ENCODE peak calls at places on chromosomes 12 and 14, in four cellular contexts. J is K562, S is SK-N-SH, F is stomach. H is an unnamed sample.

GRCh38 chr12:131455581-131456110 is 255.2 kb upstream of the SFSWAP start:
- DNase-seq in J (no peak), S (no peak), F (peak), H (no peak)

GRCh38 chr14:91947196-91948184 is at the start of gene FBLN5:
- DNase-seq in J (peak), S (peak), F (peak), H (peak)

GRCh38 chr12:101857043-101857558 is 20.3 kb upstream of the DRAM1 start:
- DNase-seq in J (no peak), S (no peak), F (no peak), H (peak)

GRCh38 chr12:24066865-24067264 is 117.4 kb upstream of the SOX5 start:
- DNase-seq in J (no peak), S (no peak), F (no peak), H (no peak)

GRCh38 chr12:110744697-110745264 is 2.1 kb upstream of the PPP1CC start:
- DNase-seq in J (no peak), S (peak), F (peak), H (no peak)

GRCh38 chr14:77355811-77356210 is 21.1 kb downstream of the TMED8 start:
- DNase-seq in J (no peak), S (no peak), F (no peak), H (no peak)

GRCh38 chr12:102540856-102541385 is 60.6 kb upstream of the IGF1 start:
- DNase-seq in J (no peak), S (no peak), F (no peak), H (no peak)

GRCh38 chr12:94204647-94205247 is 56.4 kb downstream of the PLXNC1 start:
- DNase-seq in J (no peak), S (no peak), F (no peak), H (no peak)

GRCh38 chr14:67618617-67619063 is 1.1 kb upstream of the ARG2 start:
- DNase-seq in J (peak), S (peak), F (no peak), H (no peak)

GRCh38 chr14:98138666-98139065 is 1133.3 kb downstream of the BCL11B start:
- DNase-seq in J (peak), S (peak), F (no peak), H (no peak)

GRCh38 chr12:104669057-104669770 is 212.5 kb downstream of the CHST11 start:
- DNase-seq in J (no peak), S (peak), F (peak), H (peak)

GRCh38 chr14:65019944-65020566 is 33.4 kb downstream of the FNTB start:
- DNase-seq in J (peak), S (peak), F (peak), H (no peak)

GRCh38 chr12:94802796-94803195 is 152.4 kb upstream of the TMCC3 start:
- DNase-seq in J (no peak), S (no peak), F (no peak), H (no peak)

GRCh38 chr12:128918910-128919309 is 65.6 kb downstream of the GLT1D1 start:
- DNase-seq in J (no peak), S (peak), F (no peak), H (no peak)

GRCh38 chr14:50599700-50600444 is 39.9 kb downstream of the ATL1 start:
- DNase-seq in J (no peak), S (peak), F (no peak), H (no peak)

GRCh38 chr14:61616524-61617185 is 78.7 kb upstream of the HIF1A start:
- DNase-seq in J (no peak), S (no peak), F (no peak), H (no peak)

GRCh38 chr14:98945611-98946570 is 326.1 kb downstream of the BCL11B start:
- DNase-seq in J (no peak), S (no peak), F (no peak), H (no peak)

GRCh38 chr12:46983959-46984833 is 95.2 kb upstream of the PCED1B start:
- DNase-seq in J (no peak), S (peak), F (no peak), H (peak)

GRCh38 chr12:19120795-19121194 is 8.7 kb upstream of the PLEKHA5 start:
- DNase-seq in J (no peak), S (no peak), F (no peak), H (no peak)

GRCh38 chr14:26993541-26993940 is 395.7 kb upstream of the NOVA1 start:
- DNase-seq in J (no peak), S (no peak), F (no peak), H (no peak)

GRCh38 chr14:104395941-104396681 is 183.5 kb upstream of the C14orf180 start:
- DNase-seq in J (no peak), S (no peak), F (peak), H (no peak)

GRCh38 chr12:26287666-26288408 is 92.5 kb downstream of the SSPN start:
- DNase-seq in J (no peak), S (no peak), F (peak), H (no peak)

GRCh38 chr14:99889268-99889667 is 96.1 kb downstream of the EML1 start:
- DNase-seq in J (no peak), S (no peak), F (no peak), H (no peak)

GRCh38 chr12:125203145-125203765 is 138.0 kb downstream of the AACS start:
- DNase-seq in J (peak), S (no peak), F (no peak), H (no peak)

GRCh38 chr12:112031472-112031871 is 18.2 kb downstream of the ERP29 start:
- DNase-seq in J (no peak), S (no peak), F (no peak), H (no peak)

GRCh38 chr14:92637228-92637627 is 111.2 kb downstream of the LGMN start:
- DNase-seq in J (no peak), S (no peak), F (no peak), H (no peak)

GRCh38 chr14:70292716-70293115 is 66.8 kb downstream of the COX16 start:
- DNase-seq in J (no peak), S (no peak), F (no peak), H (no peak)

GRCh38 chr12:4114986-4115385 is 158.6 kb upstream of the CCND2 start:
- DNase-seq in J (no peak), S (no peak), F (no peak), H (no peak)

GRCh38 chr12:70640901-70641300 is 3.7 kb upstream of the PTPRB start:
- DNase-seq in J (no peak), S (no peak), F (no peak), H (no peak)

GRCh38 chr12:57452937-57453509 is 2.1 kb upstream of the INHBE start:
- DNase-seq in J (peak), S (peak), F (peak), H (peak)

GRCh38 chr14:64879635-64880381 is at the start of gene SPTB:
- DNase-seq in J (peak), S (peak), F (peak), H (no peak)

GRCh38 chr12:100601626-100602025 is 28.1 kb downstream of the GAS2L3 start:
- DNase-seq in J (no peak), S (no peak), F (no peak), H (no peak)

GRCh38 chr14:101071493-101071891 is 168.0 kb upstream of the RTL1 start:
- DNase-seq in J (no peak), S (peak), F (peak), H (peak)

GRCh38 chr12:63955831-63956685 is 111.6 kb downstream of the SRGAP1 start:
- DNase-seq in J (no peak), S (no peak), F (no peak), H (peak)

GRCh38 chr14:68616255-68616902 is 176.5 kb downstream of the ZFP36L1 start:
- DNase-seq in J (no peak), S (no peak), F (no peak), H (no peak)

GRCh38 chr12:10466311-10466710 is 13.1 kb upstream of the KLRC1 start:
- DNase-seq in J (no peak), S (no peak), F (no peak), H (no peak)

DNA sequence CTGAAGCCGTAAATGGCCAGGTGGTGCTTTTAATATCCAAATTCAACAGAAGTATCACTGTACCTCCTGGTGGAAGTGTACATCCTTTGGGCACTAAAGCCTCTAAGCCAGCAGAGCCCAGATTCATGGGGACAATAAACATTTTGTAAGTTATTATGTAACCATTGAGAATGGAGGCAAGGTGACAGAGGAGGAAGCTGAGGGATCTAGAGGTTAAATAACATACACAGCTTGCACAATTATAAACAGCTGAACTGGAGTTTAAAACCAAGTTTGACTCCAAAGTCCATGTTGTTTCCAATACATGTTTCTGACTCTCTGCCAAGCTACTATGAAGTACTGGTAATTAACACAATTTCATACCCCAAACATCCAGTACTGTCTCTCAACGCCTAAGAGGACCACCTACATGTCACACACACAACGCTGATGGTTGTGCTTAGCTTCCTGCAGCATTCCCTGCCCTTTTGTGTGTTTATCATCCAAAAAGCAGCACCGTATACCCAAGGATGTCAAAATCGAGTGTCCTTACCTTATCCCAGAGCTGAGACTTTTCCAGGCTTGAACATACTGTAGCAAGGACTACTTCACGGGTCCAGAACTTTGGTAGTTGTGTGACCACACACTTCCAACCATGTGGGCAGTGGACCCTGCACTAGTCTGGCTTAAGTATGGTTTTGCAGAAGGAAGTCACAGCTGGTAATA is 41.3 kb downstream of the EGLN3 start:
- DNase-seq in J (no peak), S (no peak), F (no peak), H (no peak)
- TF ChIP-seq EP300 in J (no peak), S (no peak), F (no peak), H (no peak)

GRCh38 chr12:91912178-91912577 is 233.5 kb downstream of the BTG1 start:
- DNase-seq in J (no peak), S (no peak), F (no peak), H (no peak)

GRCh38 chr12:91913124-91913523 is 232.5 kb downstream of the BTG1 start:
- DNase-seq in J (no peak), S (no peak), F (no peak), H (no peak)

GRCh38 chr12:91914701-91915100 is 230.9 kb downstream of the BTG1 start:
- DNase-seq in J (no peak), S (no peak), F (no peak), H (no peak)

GRCh38 chr12:91913651-91914050 is 232.0 kb downstream of the BTG1 start:
- DNase-seq in J (no peak), S (no peak), F (no peak), H (no peak)

GRCh38 chr12:91910871-91911388 is 234.7 kb downstream of the BTG1 start:
- DNase-seq in J (no peak), S (no peak), F (no peak), H (no peak)
- TF ChIP-seq EP300 in J (no peak), S (no peak), F (no peak), H (no peak)

GRCh38 chr14:49287004-49287403 is 299.2 kb downstream of the RPS29 start:
- DNase-seq in J (no peak), S (no peak), F (no peak), H (no peak)

GRCh38 chr14:49280566-49280965 is 305.6 kb downstream of the RPS29 start:
- DNase-seq in J (no peak), S (no peak), F (no peak), H (no peak)

DNA sequence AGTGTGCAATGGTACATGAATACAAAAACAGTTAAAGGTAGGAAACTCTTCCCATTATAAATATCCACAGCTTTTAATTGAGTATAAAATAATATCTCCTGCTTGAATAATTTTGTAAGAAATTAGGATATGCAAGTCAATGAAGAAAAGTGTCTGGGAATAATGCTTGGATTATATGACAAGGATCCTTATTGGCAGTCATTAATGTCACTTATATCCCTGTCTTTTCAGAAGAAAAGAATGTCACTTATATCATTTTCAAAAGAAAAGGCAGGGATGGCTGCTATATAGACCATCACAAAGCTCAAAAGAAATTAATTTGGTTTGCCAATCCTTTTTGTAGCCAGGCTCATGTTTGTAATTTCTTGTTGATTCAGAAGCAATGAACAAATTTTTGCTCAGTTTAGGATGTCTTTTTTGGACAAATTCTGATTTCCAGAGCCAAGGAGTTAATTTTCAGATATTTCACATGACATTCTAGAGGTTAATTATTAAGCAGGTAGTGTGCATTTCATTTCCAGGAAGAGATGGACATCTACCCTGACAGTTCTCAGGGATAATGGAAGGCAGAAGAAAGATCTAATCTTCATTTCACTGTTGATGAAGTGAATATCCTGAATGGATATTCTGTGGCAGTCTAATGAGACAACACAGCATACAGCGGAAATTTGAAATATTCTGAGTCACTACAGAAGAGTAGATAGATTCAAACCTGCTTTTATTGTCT is 299.8 kb downstream of the RPS29 start:
- DNase-seq in J (no peak), S (no peak), F (no peak), H (no peak)
- TF ChIP-seq EP300 in J (no peak), S (no peak), F (no peak), H (no peak)

GRCh38 chr12:12890815-12891645 is at the start of gene GPRC5A:
- DNase-seq in J (peak), S (peak), F (peak), H (peak)
- TF ChIP-seq EP300 in J (no peak), S (no peak), F (no peak), H (peak)

GRCh38 chr12:59595557-59596231 is at the start of gene SLC16A7:
- DNase-seq in J (no peak), S (peak), F (peak), H (peak)

GRCh38 chr12:59595097-59595496 is 732 bp upstream of the SLC16A7 start:
- DNase-seq in J (no peak), S (no peak), F (no peak), H (no peak)

GRCh38 chr12:59600174-59600573 is 4.3 kb downstream of the SLC16A7 start:
- DNase-seq in J (no peak), S (no peak), F (no peak), H (no peak)

DNA sequence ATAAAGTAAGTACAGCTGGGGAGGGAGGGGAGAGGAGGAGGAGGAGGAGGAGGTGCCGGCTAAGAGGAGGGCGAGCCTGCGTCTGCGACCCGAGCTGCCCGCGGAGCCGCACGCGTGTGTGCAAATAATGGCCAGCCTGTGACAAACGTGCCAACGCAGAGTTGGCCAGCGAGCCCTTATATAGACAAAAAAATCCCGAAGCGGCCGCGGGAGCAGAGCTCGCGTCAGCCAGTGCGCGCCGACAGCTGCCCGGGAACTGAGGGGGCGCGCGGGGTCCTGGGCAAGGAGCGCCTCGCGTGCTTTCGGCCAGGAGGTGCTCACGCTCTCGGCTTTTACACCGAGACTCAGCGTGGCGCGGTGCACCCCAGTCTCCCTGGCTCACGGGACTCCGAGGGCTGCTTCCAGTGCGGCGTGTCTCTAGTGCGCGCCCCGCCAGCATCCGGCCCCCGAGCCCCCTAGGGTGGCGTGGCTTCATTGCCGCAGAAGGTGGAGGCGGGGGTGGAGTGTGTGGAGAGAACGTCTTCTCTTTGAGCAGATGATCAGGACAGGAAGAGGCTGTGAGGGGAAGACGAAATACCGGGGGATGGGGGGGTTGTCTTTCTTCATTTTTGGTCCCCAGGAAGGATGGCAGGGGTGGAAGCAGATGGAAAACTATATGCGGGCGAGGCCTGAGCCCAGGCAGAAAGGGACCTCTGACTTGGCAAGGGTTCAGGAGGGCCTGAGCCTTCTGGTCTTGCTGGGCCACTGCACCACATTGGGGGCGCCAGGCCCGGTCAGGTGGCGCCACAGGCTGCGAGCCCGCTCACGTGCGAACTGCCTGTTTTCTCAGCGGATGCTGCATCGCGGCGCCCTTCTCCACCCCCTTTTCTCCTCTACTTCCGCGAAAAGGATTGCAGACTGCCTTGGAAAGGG is 659 bp downstream of the SLC16A7 start:
- DNase-seq in J (no peak), S (peak), F (peak), H (peak)
- TF ChIP-seq EP300 in J (no peak), S (no peak), F (peak), H (peak)

DNA sequence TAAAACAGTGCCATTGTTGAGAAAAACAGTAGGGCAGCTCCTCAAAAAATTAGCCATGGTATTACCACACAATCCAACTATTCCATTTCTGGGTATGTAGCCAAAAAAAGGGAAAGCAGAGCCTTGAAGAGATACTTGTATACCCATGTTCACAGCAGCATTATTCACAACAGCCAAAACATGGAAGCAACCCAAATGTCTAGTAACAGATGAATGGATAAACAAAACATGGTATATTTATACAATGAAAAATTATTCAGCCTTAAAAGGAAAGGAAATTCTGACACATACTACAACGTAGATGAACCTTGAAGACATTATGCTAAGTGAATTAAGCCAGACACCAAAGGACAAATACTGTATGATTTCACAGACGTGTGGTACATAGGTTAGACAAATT is 67.6 kb upstream of the GNG2 start:
- DNase-seq in J (no peak), S (no peak), F (no peak), H (no peak)
- TF ChIP-seq EP300 in J (no peak), S (no peak), F (no peak), H (no peak)

GRCh38 chr14:73719791-73720190 is 5.6 kb upstream of the PNMA1 start:
- DNase-seq in J (no peak), S (peak), F (no peak), H (no peak)

GRCh38 chr14:73717247-73717646 is 3.1 kb upstream of the PNMA1 start:
- DNase-seq in J (no peak), S (peak), F (no peak), H (no peak)

GRCh38 chr14:73719361-73719760 is 5.2 kb upstream of the PNMA1 start:
- DNase-seq in J (no peak), S (no peak), F (no peak), H (no peak)

GRCh38 chr14:73717998-73718741 is 4.0 kb upstream of the PNMA1 start:
- DNase-seq in J (no peak), S (peak), F (no peak), H (no peak)

GRCh38 chr14:73718742-73719251 is 4.6 kb upstream of the PNMA1 start:
- DNase-seq in J (no peak), S (peak), F (no peak), H (no peak)
- TF ChIP-seq EP300 in J (no peak), S (no peak), F (no peak), H (no peak)

H was measured in tibial nerve.